ENCODE peak calls at places on chromosomes 12 and 14, in eight cellular contexts. X is smooth muscle cell of the brain vasculature; M is H4; J is GM03348; P is Peyer's patch; E is AML-193; R is midbrain; D is stimulated activated CD4-positive, alpha-beta T cell treated with anti-CD3 and anti-CD28 coated beads, Interleukin-12 subunit alpha, Interleukin-12 subunit beta, amount 100 ng/mL, for 48 hours. K is an unnamed sample.

GRCh38 chr12:40942326-40942725 is 245.8 kb upstream of the PDZRN4 start:
- DNase-seq in E (no peak), J (peak), X (no peak), P (no peak), M (peak), D (no peak), R (no peak), K (no peak)

GRCh38 chr14:100325958-100326357 is 2.8 kb downstream of the SLC25A47 start:
- DNase-seq in X (no peak), D (no peak), R (no peak), J (no peak), E (no peak), M (no peak), P (no peak), K (no peak)

GRCh38 chr12:116361404-116362223 is 84.1 kb upstream of the MED13L start:
- DNase-seq in E (no peak), D (no peak), J (no peak), P (peak), M (no peak), X (no peak), R (no peak), K (no peak)

GRCh38 chr14:74240794-74241610 is 1.8 kb downstream of the VSX2 start:
- DNase-seq in R (no peak), P (no peak), M (no peak), D (no peak), E (no peak), X (no peak), J (peak), K (no peak)

GRCh38 chr12:13597166-13597565 is 384.2 kb downstream of the GRIN2B start:
- DNase-seq in P (no peak), X (no peak), J (no peak), E (no peak), D (no peak), M (no peak), R (no peak), K (no peak)

GRCh38 chr14:80784824-80785223 is 156.7 kb downstream of the CEP128 start:
- DNase-seq in J (peak), R (peak), E (no peak), D (no peak), M (no peak), X (no peak), P (no peak), K (no peak)

GRCh38 chr12:111777345-111778045 is 10.8 kb downstream of the ALDH2 start:
- DNase-seq in D (no peak), M (no peak), P (no peak), X (no peak), E (no peak), R (no peak), J (no peak), K (peak)

GRCh38 chr14:79514700-79515099 is 696.6 kb downstream of the DIO2 start:
- DNase-seq in D (no peak), P (no peak), X (peak), J (peak), E (no peak), M (peak), R (no peak), K (no peak)

GRCh38 chr12:84599539-84599938 is 313.1 kb downstream of the SLC6A15 start:
- DNase-seq in R (no peak), J (no peak), E (no peak), P (no peak), D (no peak), M (peak), X (no peak), K (no peak)

GRCh38 chr14:60151715-60152114 is 13.5 kb downstream of the DHRS7 start:
- DNase-seq in P (peak), J (peak), D (peak), X (peak), R (peak), M (peak), E (peak), K (peak)

GRCh38 chr12:124321040-124321481 is 26.2 kb downstream of the RFLNA start:
- DNase-seq in J (peak), M (no peak), E (no peak), R (peak), X (peak), P (peak), D (peak), K (peak)

GRCh38 chr14:97602438-97603117 is 805.4 kb downstream of the VRK1 start:
- DNase-seq in E (no peak), M (no peak), D (peak), R (no peak), J (no peak), P (peak), X (no peak), K (no peak)

GRCh38 chr12:1691123-1692007 is 495 bp downstream of the ADIPOR2 start:
- DNase-seq in P (peak), J (peak), X (no peak), D (peak), R (peak), M (no peak), E (no peak), K (no peak)

K was measured in HL-60.